ENCODE peak calls at places on chromosomes 16 and 17, in ten cellular contexts. One of them, this sample, is unnamed.

GRCh38 chr17:47990962-47991731 is 20.2 kb downstream of the CDK5RAP3 start:
- DNase-seq in substantia nigra: no peak
- DNase-seq in GM12864: no peak
- DNase-seq in left colon: no peak
- DNase-seq in COR-L47: no peak
- DNase-seq in stimulated activated CD4-positive, alpha-beta T cell treated with anti-CD3 and anti-CD28 coated beads, Interleukin-4, amount 100 ng/mL, for 1 hour: no peak
- DNase-seq in neural crest cell: peak; percentile 94
- DNase-seq in ureter: no peak
- DNase-seq in SK-N-SH: peak; percentile 70
- DNase-seq in nephron progenitor cell: peak; percentile 74
- DNase-seq in this sample: no peak

GRCh38 chr16:11391576-11391975 is 46.3 kb downstream of the RMI2 start:
- DNase-seq in left colon: no peak
- DNase-seq in neural crest cell: no peak
- DNase-seq in COR-L47: peak; percentile 81
- DNase-seq in nephron progenitor cell: no peak
- DNase-seq in ureter: no peak
- DNase-seq in substantia nigra: no peak
- DNase-seq in SK-N-SH: peak; percentile 45
- DNase-seq in GM12864: no peak
- DNase-seq in stimulated activated CD4-positive, alpha-beta T cell treated with anti-CD3 and anti-CD28 coated beads, Interleukin-4, amount 100 ng/mL, for 1 hour: no peak
- DNase-seq in this sample: no peak

GRCh38 chr16:88556294-88556988 is 13.8 kb upstream of the ZC3H18 start:
- DNase-seq in nephron progenitor cell: no peak
- DNase-seq in substantia nigra: no peak
- DNase-seq in COR-L47: no peak
- DNase-seq in neural crest cell: no peak
- DNase-seq in left colon: no peak
- DNase-seq in ureter: no peak
- DNase-seq in stimulated activated CD4-positive, alpha-beta T cell treated with anti-CD3 and anti-CD28 coated beads, Interleukin-4, amount 100 ng/mL, for 1 hour: no peak
- DNase-seq in SK-N-SH: no peak
- DNase-seq in GM12864: no peak
- DNase-seq in this sample: no peak

GRCh38 chr17:2455956-2456355 is 55.1 kb upstream of the MNT start:
- DNase-seq in neural crest cell: no peak
- DNase-seq in stimulated activated CD4-positive, alpha-beta T cell treated with anti-CD3 and anti-CD28 coated beads, Interleukin-4, amount 100 ng/mL, for 1 hour: no peak
- DNase-seq in SK-N-SH: no peak
- DNase-seq in ureter: no peak
- DNase-seq in nephron progenitor cell: no peak
- DNase-seq in COR-L47: no peak
- DNase-seq in substantia nigra: no peak
- DNase-seq in left colon: no peak
- DNase-seq in GM12864: no peak
- DNase-seq in this sample: no peak

GRCh38 chr17:77076046-77076882 is 64.5 kb upstream of the SEC14L1 start:
- DNase-seq in left colon: no peak
- DNase-seq in COR-L47: peak; percentile 51
- DNase-seq in ureter: no peak
- DNase-seq in substantia nigra: no peak
- DNase-seq in stimulated activated CD4-positive, alpha-beta T cell treated with anti-CD3 and anti-CD28 coated beads, Interleukin-4, amount 100 ng/mL, for 1 hour: no peak
- DNase-seq in SK-N-SH: no peak
- DNase-seq in neural crest cell: no peak
- DNase-seq in GM12864: no peak
- DNase-seq in nephron progenitor cell: peak; percentile 16
- DNase-seq in this sample: no peak

GRCh38 chr17:50052241-50052788 is 3.6 kb upstream of the ITGA3 start:
- DNase-seq in ureter: no peak
- DNase-seq in SK-N-SH: no peak
- DNase-seq in stimulated activated CD4-positive, alpha-beta T cell treated with anti-CD3 and anti-CD28 coated beads, Interleukin-4, amount 100 ng/mL, for 1 hour: no peak
- DNase-seq in COR-L47: peak; percentile 96
- DNase-seq in GM12864: no peak
- DNase-seq in substantia nigra: no peak
- DNase-seq in left colon: no peak
- DNase-seq in nephron progenitor cell: no peak
- DNase-seq in neural crest cell: no peak
- DNase-seq in this sample: no peak

GRCh38 chr17:47225436-47225858 is 16.3 kb downstream of the MYL4 start:
- DNase-seq in neural crest cell: no peak
- DNase-seq in left colon: peak; percentile 50
- DNase-seq in nephron progenitor cell: no peak
- DNase-seq in stimulated activated CD4-positive, alpha-beta T cell treated with anti-CD3 and anti-CD28 coated beads, Interleukin-4, amount 100 ng/mL, for 1 hour: no peak
- DNase-seq in SK-N-SH: no peak
- DNase-seq in substantia nigra: no peak
- DNase-seq in COR-L47: peak; percentile 17
- DNase-seq in GM12864: no peak
- DNase-seq in ureter: peak; percentile 68
- DNase-seq in this sample: no peak

GRCh38 chr16:87979352-87979751 is 28.1 kb downstream of the BANP start:
- DNase-seq in left colon: no peak
- DNase-seq in stimulated activated CD4-positive, alpha-beta T cell treated with anti-CD3 and anti-CD28 coated beads, Interleukin-4, amount 100 ng/mL, for 1 hour: no peak
- DNase-seq in COR-L47: no peak
- DNase-seq in substantia nigra: no peak
- DNase-seq in nephron progenitor cell: no peak
- DNase-seq in neural crest cell: no peak
- DNase-seq in SK-N-SH: no peak
- DNase-seq in GM12864: no peak
- DNase-seq in ureter: no peak
- DNase-seq in this sample: no peak

GRCh38 chr16:19710991-19711545 is 7.0 kb downstream of the KNOP1 start:
- DNase-seq in ureter: no peak
- DNase-seq in nephron progenitor cell: no peak
- DNase-seq in GM12864: no peak
- DNase-seq in neural crest cell: no peak
- DNase-seq in stimulated activated CD4-positive, alpha-beta T cell treated with anti-CD3 and anti-CD28 coated beads, Interleukin-4, amount 100 ng/mL, for 1 hour: no peak
- DNase-seq in COR-L47: no peak
- DNase-seq in substantia nigra: no peak
- DNase-seq in left colon: no peak
- DNase-seq in SK-N-SH: no peak
- DNase-seq in this sample: no peak

GRCh38 chr16:12450381-12450780 is 353.3 kb downstream of the CPPED1 start:
- DNase-seq in left colon: no peak
- DNase-seq in neural crest cell: no peak
- DNase-seq in GM12864: no peak
- DNase-seq in substantia nigra: no peak
- DNase-seq in stimulated activated CD4-positive, alpha-beta T cell treated with anti-CD3 and anti-CD28 coated beads, Interleukin-4, amount 100 ng/mL, for 1 hour: no peak
- DNase-seq in SK-N-SH: no peak
- DNase-seq in nephron progenitor cell: no peak
- DNase-seq in ureter: no peak
- DNase-seq in COR-L47: no peak
- DNase-seq in this sample: no peak

GRCh38 chr16:85729452-85729851 is 21.4 kb downstream of the C16orf74 start:
- DNase-seq in left colon: no peak
- DNase-seq in substantia nigra: no peak
- DNase-seq in stimulated activated CD4-positive, alpha-beta T cell treated with anti-CD3 and anti-CD28 coated beads, Interleukin-4, amount 100 ng/mL, for 1 hour: no peak
- DNase-seq in SK-N-SH: no peak
- DNase-seq in neural crest cell: no peak
- DNase-seq in ureter: no peak
- DNase-seq in COR-L47: no peak
- DNase-seq in GM12864: no peak
- DNase-seq in nephron progenitor cell: no peak
- DNase-seq in this sample: no peak

GRCh38 chr17:35189291-35189690 is 4.9 kb downstream of the SLC35G3 start:
- DNase-seq in ureter: no peak
- DNase-seq in neural crest cell: no peak
- DNase-seq in SK-N-SH: no peak
- DNase-seq in GM12864: no peak
- DNase-seq in nephron progenitor cell: no peak
- DNase-seq in COR-L47: no peak
- DNase-seq in stimulated activated CD4-positive, alpha-beta T cell treated with anti-CD3 and anti-CD28 coated beads, Interleukin-4, amount 100 ng/mL, for 1 hour: no peak
- DNase-seq in left colon: no peak
- DNase-seq in substantia nigra: no peak
- DNase-seq in this sample: no peak

This sample was measured in coronary artery.